ENCODE peak calls at places on chromosome X, in five cellular contexts. E, J, Z, D and C are unnamed samples.
A peak's percentile ranks its signal among the peaks of the same experiment; 100 is the strongest.

GRCh38 chrX:81202413-81202794 is 502 bp downstream of the SH3BGRL start:
- DNase-seq in J (no peak), D (peak; percentile 12), E (no peak), Z (no peak), C (no peak)

GRCh38 chrX:24340501-24340900 is 19.9 kb upstream of the SUPT20HL1 start:
- DNase-seq in J (no peak), D (no peak), Z (no peak), E (no peak), C (no peak)

GRCh38 chrX:152530967-152531366 is 79.9 kb upstream of the GABRA3 start:
- DNase-seq in Z (no peak), D (no peak), J (no peak), E (no peak), C (no peak)

GRCh38 chrX:126552313-126553022 is at the start of gene DCAF12L1:
- DNase-seq in D (no peak), Z (no peak), E (no peak), J (no peak), C (peak; percentile 0)

GRCh38 chrX:148333989-148334388 is 166.4 kb upstream of the AFF2 start:
- DNase-seq in D (no peak), E (no peak), J (no peak), Z (no peak), C (no peak)

GRCh38 chrX:134646671-134647070 is 11.6 kb downstream of the PLAC1 start:
- DNase-seq in J (no peak), E (no peak), D (no peak), Z (no peak), C (no peak)

GRCh38 chrX:28589048-28589447 is 1.8 kb downstream of the IL1RAPL1 start:
- DNase-seq in E (no peak), J (no peak), D (no peak), Z (no peak), C (no peak)

GRCh38 chrX:22135171-22135711 is 103.1 kb downstream of the PHEX start:
- DNase-seq in Z (no peak), E (peak; percentile 56), J (no peak), D (peak; percentile 45), C (no peak)

GRCh38 chrX:54172455-54172854 is 10.6 kb downstream of the FAM120C start:
- DNase-seq in Z (no peak), E (no peak), J (no peak), D (no peak), C (no peak)

GRCh38 chrX:37380920-37381319 is 31.8 kb downstream of the PRRG1 start:
- DNase-seq in E (peak; percentile 66), D (peak; percentile 82), Z (no peak), J (no peak), C (no peak)

GRCh38 chrX:17412692-17413091 is 37.7 kb downstream of the NHS start:
- DNase-seq in J (no peak), D (peak; percentile 87), E (peak; percentile 14), Z (peak; percentile 26), C (no peak)

GRCh38 chrX:21656587-21657317 is 1.4 kb downstream of the KLHL34 start:
- DNase-seq in Z (no peak), J (no peak), D (no peak), E (no peak), C (no peak)

GRCh38 chrX:50471390-50471789 is 765 bp upstream of the DGKK start:
- DNase-seq in D (no peak), E (no peak), J (no peak), Z (no peak), C (no peak)

GRCh38 chrX:120200851-120201250 is 42.4 kb downstream of the RHOXF2 start:
- DNase-seq in E (no peak), D (no peak), Z (no peak), J (no peak), C (no peak)

GRCh38 chrX:20265726-20266681 is 705 bp downstream of the RPS6KA3 start:
- DNase-seq in E (peak; percentile 22), J (no peak), Z (peak; percentile 9), D (peak; percentile 12), C (no peak)

GRCh38 chrX:39532761-39533160 is 565.0 kb downstream of the BCOR start:
- DNase-seq in E (no peak), D (no peak), J (no peak), Z (no peak), C (no peak)

GRCh38 chrX:86604620-86605019 is 456.4 kb downstream of the DACH2 start:
- DNase-seq in D (peak; percentile 6), J (no peak), Z (no peak), E (no peak), C (no peak)

GRCh38 chrX:111088628-111089027 is 7.4 kb upstream of the PAK3 start:
- DNase-seq in Z (no peak), J (no peak), D (no peak), E (no peak), C (no peak)

GRCh38 chrX:1486749-1487361 is 34.1 kb upstream of the ASMTL start:
- DNase-seq in E (no peak), D (no peak), J (no peak), Z (no peak), C (no peak)

GRCh38 chrX:139936259-139936658 is 3.4 kb upstream of the ATP11C start:
- DNase-seq in D (no peak), Z (no peak), J (no peak), E (no peak), C (no peak)

GRCh38 chrX:114959729-114960128 is 57.7 kb downstream of the IL13RA2 start:
- DNase-seq in E (peak; percentile 3), D (peak; percentile 22), J (no peak), Z (no peak), C (no peak)

GRCh38 chrX:39757971-39758370 is 339.8 kb downstream of the BCOR start:
- DNase-seq in J (no peak), D (peak; percentile 68), Z (peak; percentile 73), E (peak; percentile 22), C (no peak)

DNA sequence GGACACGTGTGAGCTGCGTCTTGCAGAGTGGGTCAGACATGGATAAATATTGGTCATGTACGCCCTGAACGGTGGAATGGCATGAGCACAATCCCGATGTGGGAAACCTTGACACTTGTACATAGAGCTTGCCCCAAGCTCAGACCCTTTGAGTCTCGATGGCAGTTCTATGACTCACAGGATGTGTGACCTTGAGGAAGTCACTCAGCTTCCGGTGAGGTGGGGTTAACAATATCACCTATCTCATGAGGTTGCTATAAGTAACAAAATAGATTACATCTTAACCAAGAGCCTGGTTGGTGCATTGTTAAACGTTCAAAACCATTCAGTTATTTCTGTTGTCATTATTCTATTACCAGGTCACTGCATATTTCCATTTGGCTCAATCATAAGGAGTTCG is 109.1 kb upstream of the TBL1X start:
- DNase-seq in Z (no peak), J (no peak), E (no peak), D (no peak), C (no peak)
- H3K4me2 ChIP-seq in Z (no peak overlapping the region), J (no peak overlapping the region), E (no peak overlapping the region), D (no peak overlapping the region), C (no peak overlapping the region)

GRCh38 chrX:3184176-3184930 is 143.1 kb downstream of the ARSF start:
- DNase-seq in D (peak; percentile 94), E (peak; percentile 97), J (no peak), Z (peak; percentile 23), C (no peak)
- H3K4me3 ChIP-seq in D (no peak overlapping the region), E (peak overlapping the region; percentile 45), J (no peak overlapping the region), Z (no peak overlapping the region), C (no peak overlapping the region)

DNA sequence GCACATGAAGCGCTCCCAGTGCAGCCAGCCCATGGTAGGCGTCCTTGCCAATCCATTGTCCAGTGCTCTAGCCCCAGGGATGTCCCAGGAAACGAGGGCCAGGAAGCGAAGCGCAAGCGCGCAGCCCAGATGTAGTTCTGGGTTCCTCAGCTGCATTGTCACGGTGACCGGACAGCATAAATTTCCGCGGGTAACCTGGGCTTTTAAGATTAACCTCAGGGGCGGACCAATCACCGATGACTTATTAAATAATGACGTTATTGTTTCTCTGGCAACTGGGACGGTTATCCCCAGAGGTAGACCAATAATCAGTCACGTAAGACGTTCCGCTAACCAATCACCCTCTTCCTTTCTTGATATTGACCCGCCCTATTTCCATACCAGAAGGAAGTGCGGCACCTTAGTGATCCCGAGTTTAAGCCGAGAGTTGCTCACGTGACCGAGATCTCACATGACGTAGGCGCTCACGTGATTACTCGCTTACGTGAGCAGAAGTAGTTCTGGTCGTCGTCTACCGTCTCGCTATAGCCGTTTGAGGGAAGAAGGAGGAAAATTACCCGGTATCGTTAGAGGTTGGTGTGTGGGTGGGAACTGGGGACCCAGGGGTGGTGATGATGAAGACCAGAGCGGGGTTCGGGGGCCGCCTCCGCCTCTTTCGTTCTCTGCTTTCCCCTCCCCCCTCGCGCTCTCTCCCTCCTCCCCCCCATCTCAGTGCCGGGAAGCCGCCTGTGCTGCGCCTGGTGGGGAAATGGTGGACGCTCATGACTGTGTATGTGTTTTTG is at the start of the genes GLA and HNRNPH2:
- DNase-seq in D (peak; percentile 99), Z (peak; percentile 92), E (peak; percentile 99), J (peak; percentile 77), C (peak; percentile 95)
- H3K14ac ChIP-seq in D (peak within 1 kb of the TSS; percentile 57), Z (peak within 1 kb of the TSS; percentile 79), E (no peak within 1 kb of the TSS), J (no peak within 1 kb of the TSS), C (no peak within 1 kb of the TSS)

DNA sequence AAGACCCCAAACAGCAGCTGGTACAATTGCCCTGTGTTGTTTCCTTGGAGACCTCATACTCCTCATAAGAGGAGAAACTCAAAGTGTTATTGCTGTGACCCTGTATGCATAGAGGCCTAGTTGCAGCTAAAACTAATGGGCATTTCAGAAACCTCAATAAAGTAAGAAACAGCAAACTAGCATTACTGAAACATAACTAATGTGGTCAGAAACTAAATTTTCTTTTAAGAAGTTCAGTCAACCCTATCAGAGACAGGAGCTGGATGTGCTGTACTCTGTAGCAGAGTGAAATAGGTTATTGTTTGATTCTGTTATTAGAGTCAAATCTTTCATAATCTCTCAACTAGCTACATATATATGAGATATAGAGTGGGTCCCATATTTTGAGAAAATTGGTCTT is 257.5 kb upstream of the IRS4 start:
- DNase-seq in J (no peak), D (no peak), E (no peak), Z (no peak), C (no peak)
- H3K4me2 ChIP-seq in J (no peak overlapping the region), D (no peak overlapping the region), E (no peak overlapping the region), Z (no peak overlapping the region), C (no peak overlapping the region)

GRCh38 chrX:72308566-72309296 is 3.0 kb upstream of the CITED1 start:
- DNase-seq in D (peak; percentile 50), E (peak; percentile 69), Z (peak; percentile 17), J (no peak), C (peak; percentile 56)

GRCh38 chrX:72306851-72307645 is 1.3 kb upstream of the CITED1 start:
- DNase-seq in Z (peak; percentile 16), E (peak; percentile 73), D (peak; percentile 66), J (no peak), C (peak; percentile 56)

GRCh38 chrX:72307646-72308051 is 1.9 kb upstream of the CITED1 start:
- DNase-seq in J (no peak), E (no peak), D (no peak), Z (no peak), C (no peak)

GRCh38 chrX:72308209-72308565 is 2.5 kb upstream of the CITED1 start:
- DNase-seq in D (no peak), J (no peak), Z (no peak), E (no peak), C (no peak)

GRCh38 chrX:72309297-72310071 is 3.8 kb upstream of the CITED1 start:
- DNase-seq in D (no peak), Z (no peak), E (no peak), J (no peak), C (no peak)
- H3K4me3 ChIP-seq in D (peak overlapping the region; percentile 6), Z (no peak overlapping the region), E (peak overlapping the region; percentile 65), J (peak overlapping the region; percentile 61), C (peak overlapping the region; percentile 38)